ENCODE peak calls at places on chromosomes 7 and 10, in four cellular contexts. Y, S, B and K are unnamed samples.

GRCh38 chr10:98608417-98608816 is 161.7 kb upstream of the HPS1 start:
- DNase-seq in Y (peak; percentile 35), S (no peak), B (no peak), K (peak; percentile 30)

GRCh38 chr7:101754432-101755159 is 62.8 kb upstream of the CUX1 start:
- DNase-seq in S (no peak), Y (no peak), B (no peak), K (no peak)

GRCh38 chr7:40301486-40302065 is 166.8 kb downstream of the SUGCT start:
- DNase-seq in S (no peak), B (no peak), Y (no peak), K (no peak)

GRCh38 chr10:25174461-25175230 is at the start of gene GPR158:
- DNase-seq in Y (peak; percentile 94), S (peak; percentile 86), B (peak; percentile 91), K (peak; percentile 95)

GRCh38 chr10:111295788-111296187 is 219.0 kb downstream of the ADRA2A start:
- DNase-seq in Y (no peak), B (no peak), S (no peak), K (no peak)

GRCh38 chr7:34844936-34845665 is 187.1 kb downstream of the NPSR1 start:
- DNase-seq in Y (no peak), B (no peak), S (no peak), K (no peak)

GRCh38 chr10:4315529-4315928 is 510.5 kb upstream of the AKR1E2 start:
- DNase-seq in Y (peak; percentile 15), B (peak; percentile 22), S (no peak), K (no peak)

GRCh38 chr10:34739915-34740314 is 75.2 kb downstream of the PARD3 start:
- DNase-seq in S (no peak), Y (peak; percentile 14), B (peak; percentile 64), K (peak; percentile 11)

GRCh38 chr7:134892963-134893362 is 93.3 kb upstream of the AGBL3 start:
- DNase-seq in B (no peak), S (no peak), Y (no peak), K (no peak)

GRCh38 chr10:387949-388660 is 252.8 kb downstream of the ZMYND11 start:
- DNase-seq in B (peak; percentile 28), S (no peak), Y (peak; percentile 57), K (peak; percentile 69)

GRCh38 chr10:96339383-96339782 is 19.4 kb downstream of the OPALIN start:
- DNase-seq in B (no peak), S (no peak), Y (no peak), K (no peak)

GRCh38 chr10:14062528-14063260 is 268.0 kb downstream of the FRMD4A start:
- DNase-seq in Y (no peak), S (no peak), B (no peak), K (no peak)

GRCh38 chr10:1687606-1688005 is 49.7 kb downstream of the ADARB2 start:
- DNase-seq in S (no peak), B (no peak), Y (no peak), K (no peak)

GRCh38 chr10:24012249-24012803 is 196.6 kb upstream of the KIAA1217 start:
- DNase-seq in S (no peak), B (no peak), Y (no peak), K (no peak)

GRCh38 chr7:28808786-28809533 is 149.2 kb downstream of the TRIL start:
- DNase-seq in S (no peak), B (peak; percentile 31), Y (no peak), K (peak; percentile 42)

GRCh38 chr10:127133672-127134500 is 62.5 kb downstream of the INSYN2A start:
- DNase-seq in Y (no peak), S (no peak), B (no peak), K (no peak)

GRCh38 chr7:132451161-132451560 is 125.1 kb downstream of the PLXNA4 start:
- DNase-seq in S (no peak), Y (no peak), B (no peak), K (no peak)

GRCh38 chr10:73889014-73889413 is 14.7 kb upstream of the CAMK2G start:
- DNase-seq in B (no peak), S (no peak), Y (peak; percentile 47), K (peak; percentile 60)

GRCh38 chr7:101436857-101437576 is 74.3 kb downstream of the COL26A1 start:
- DNase-seq in B (no peak), Y (no peak), S (no peak), K (no peak)

GRCh38 chr7:44065431-44066110 is at the start of gene PGAM2:
- DNase-seq in S (peak; percentile 85), B (no peak), Y (peak; percentile 65), K (peak; percentile 68)

GRCh38 chr10:28241766-28242399 is 61.0 kb downstream of the MPP7 start:
- DNase-seq in Y (peak; percentile 4), S (no peak), B (peak; percentile 22), K (peak; percentile 52)